ENCODE peak calls at places on chromosomes 4 and X, in eight cellular contexts. M is esophagus squamous epithelium; G is globus pallidus; L is activated naive CD4-positive, alpha-beta T cell; A is GM10248; C is NCI-H2029; K is AG10803; I is IMR-90. B is an unnamed sample.

GRCh38 chrX:134622056-134622812 is 36.0 kb downstream of the PLAC1 start:
- DNase-seq in I (peak), K (peak), L (no peak), G (no peak), M (no peak), C (no peak), A (peak), B (peak)

GRCh38 chrX:154486052-154486395 is 391 bp downstream of the UBL4A start:
- DNase-seq in I (no peak), G (no peak), L (no peak), M (no peak), K (no peak), A (no peak), C (no peak), B (no peak)

GRCh38 chr4:88283661-88284377 is 542 bp downstream of the PPM1K start:
- DNase-seq in A (peak), K (peak), G (peak), M (peak), L (peak), C (peak), I (peak), B (peak)

GRCh38 chrX:100356497-100356896 is 53.6 kb downstream of the PCDH19 start:
- DNase-seq in A (no peak), K (no peak), C (no peak), I (no peak), G (no peak), M (no peak), L (no peak), B (no peak)

GRCh38 chr4:141731481-141731880 is 95.1 kb downstream of the IL15 start:
- DNase-seq in M (no peak), L (no peak), I (peak), K (no peak), A (no peak), G (no peak), C (no peak), B (no peak)

GRCh38 chr4:75630174-75630931 is at the start of gene CDKL2:
- DNase-seq in K (peak), G (peak), M (peak), C (peak), I (no peak), A (peak), L (peak), B (peak)

GRCh38 chr4:2338754-2339457 is 77.0 kb upstream of the MXD4 start:
- DNase-seq in C (no peak), M (no peak), A (no peak), I (no peak), G (no peak), K (no peak), L (no peak), B (peak)

GRCh38 chr4:145153904-145154298 is 26.5 kb downstream of the OTUD4 start:
- DNase-seq in I (no peak), L (no peak), A (no peak), K (no peak), C (no peak), M (no peak), G (no peak), B (no peak)

GRCh38 chr4:153731239-153731638 is 28.6 kb downstream of the RNF175 start:
- DNase-seq in K (peak), M (no peak), L (no peak), I (peak), A (no peak), C (no peak), G (no peak), B (no peak)

GRCh38 chr4:187176261-187176910 is 452.7 kb upstream of the FAT1 start:
- DNase-seq in A (no peak), I (peak), C (no peak), M (no peak), L (no peak), K (no peak), G (no peak), B (no peak)

GRCh38 chrX:57977992-57978391 is 67.7 kb upstream of the ZXDA start:
- DNase-seq in I (no peak), C (no peak), G (no peak), M (no peak), K (no peak), L (no peak), A (no peak), B (no peak)

GRCh38 chr4:141684785-141685184 is 48.4 kb downstream of the IL15 start:
- DNase-seq in L (no peak), K (no peak), A (no peak), C (no peak), M (no peak), I (peak), G (no peak), B (no peak)

GRCh38 chrX:135200297-135200696 is 29.1 kb upstream of the CT55 start:
- DNase-seq in A (no peak), C (no peak), G (no peak), L (no peak), K (no peak), M (no peak), I (no peak), B (no peak)

GRCh38 chr4:183503497-183504063 is 1.3 kb upstream of the ING2 start:
- DNase-seq in C (no peak), M (no peak), L (no peak), A (peak), G (no peak), I (no peak), K (no peak), B (no peak)

GRCh38 chr4:102437111-102437510 is 64.0 kb upstream of the NFKB1 start:
- DNase-seq in A (no peak), M (no peak), C (no peak), K (no peak), I (no peak), G (no peak), L (no peak), B (no peak)

GRCh38 chr4:99642725-99643489 is 14.7 kb downstream of the C4orf54 start:
- DNase-seq in I (no peak), L (no peak), C (no peak), M (no peak), A (no peak), K (no peak), G (peak), B (no peak)

GRCh38 chr4:56937262-56937661 is 29.6 kb downstream of the REST start:
- DNase-seq in G (no peak), L (no peak), C (no peak), I (peak), A (no peak), K (peak), M (no peak), B (peak)

GRCh38 chr4:163515198-163515597 is 20.7 kb downstream of the TMA16 start:
- DNase-seq in G (no peak), A (no peak), C (no peak), K (no peak), M (no peak), I (no peak), L (no peak), B (no peak)

B was measured in PC-9.